ENCODE peak calls at places on chromosomes 12 and 14, in nine cellular contexts. N is head of caudate nucleus; L is HEK293T; W is stimulated activated CD4-positive, alpha-beta T cell treated with anti-CD3 and anti-CD28 coated beads, TNF-alpha, amount 100 ng/mL, for 1 hour; J is fibroblast of villous mesenchyme; E is effector memory CD4-positive, alpha-beta T cell; R is Right ventricle myocardium superior; D is foreskin melanocyte; I is hypothalamus. Y is an unnamed sample.

GRCh38 chr12:95882080-95882479 is 23.3 kb downstream of the SNRPF start:
- DNase-seq in N (no peak), D (no peak), J (peak), R (no peak), I (no peak), W (no peak), E (no peak), L (no peak), Y (no peak)

GRCh38 chr12:111425655-111426054 is 19.9 kb downstream of the SH2B3 start:
- DNase-seq in W (no peak), J (no peak), D (no peak), L (no peak), R (peak), N (no peak), E (no peak), I (no peak), Y (no peak)

GRCh38 chr14:33676135-33676566 is 274.7 kb downstream of the EGLN3 start:
- DNase-seq in W (no peak), D (peak), E (no peak), R (peak), J (peak), I (peak), L (peak), N (peak), Y (no peak)

GRCh38 chr14:97917169-97917568 is 1120.0 kb downstream of the VRK1 start:
- DNase-seq in N (no peak), W (no peak), D (no peak), R (no peak), J (no peak), L (no peak), E (no peak), I (no peak), Y (no peak)

GRCh38 chr14:100211366-100211765 is 27.6 kb upstream of the YY1 start:
- DNase-seq in E (no peak), J (no peak), R (no peak), L (no peak), W (no peak), I (no peak), N (no peak), D (no peak), Y (no peak)

GRCh38 chr14:85536835-85537195 is 6.9 kb downstream of the FLRT2 start:
- DNase-seq in D (peak), N (no peak), E (no peak), J (peak), W (no peak), I (no peak), R (no peak), L (no peak), Y (no peak)

GRCh38 chr12:51098611-51099010 is 15.2 kb upstream of the CSRNP2 start:
- DNase-seq in J (peak), E (no peak), R (no peak), D (no peak), W (no peak), I (no peak), L (no peak), N (no peak), Y (no peak)

GRCh38 chr14:56888274-56888673 is 78.0 kb upstream of the OTX2 start:
- DNase-seq in I (no peak), D (no peak), W (no peak), J (no peak), L (no peak), N (no peak), E (no peak), R (no peak), Y (no peak)

GRCh38 chr12:5335059-5335458 is 96.8 kb upstream of the NTF3 start:
- DNase-seq in N (no peak), J (no peak), E (no peak), R (no peak), W (no peak), I (no peak), L (no peak), D (no peak), Y (no peak)

GRCh38 chr14:23121401-23121800 is 2.3 kb upstream of the CEBPE start:
- DNase-seq in W (no peak), N (peak), E (no peak), I (no peak), D (no peak), L (no peak), R (peak), J (peak), Y (no peak)

GRCh38 chr14:104968153-104968527 is 10.0 kb downstream of the AHNAK2 start:
- DNase-seq in D (no peak), W (no peak), J (peak), I (no peak), R (peak), N (no peak), E (no peak), L (no peak), Y (no peak)

GRCh38 chr12:50157259-50157658 is 9.9 kb downstream of the CERS5 start:
- DNase-seq in L (no peak), R (no peak), J (no peak), W (no peak), E (no peak), D (no peak), N (no peak), I (no peak), Y (no peak)

GRCh38 chr12:32400114-32400672 is 835 bp downstream of the FGD4 start:
- DNase-seq in I (no peak), E (no peak), R (no peak), W (no peak), N (no peak), J (no peak), L (peak), D (no peak), Y (no peak)